ENCODE peak calls at places on chromosomes 13 and 19, in four cellular contexts. O, J, Q and F are unnamed samples.

GRCh38 chr13:46142692-46143238 is 37.9 kb upstream of the CPB2 start:
- DNase-seq in O (no peak), J (no peak), Q (no peak), F (no peak)

GRCh38 chr13:75440100-75440499 is 41.9 kb downstream of the TBC1D4 start:
- DNase-seq in O (no peak), J (no peak), Q (no peak), F (no peak)

GRCh38 chr13:96052655-96053002 is 572 bp downstream of the UGGT2 start:
- DNase-seq in O (peak), J (peak), Q (no peak), F (peak)

GRCh38 chr19:33813391-33814101 is 16.9 kb downstream of the KCTD15 start:
- DNase-seq in O (no peak), J (no peak), Q (peak), F (no peak)

GRCh38 chr19:3124630-3125029 is 11.2 kb upstream of the GNA15 start:
- DNase-seq in O (no peak), J (no peak), Q (no peak), F (peak)

GRCh38 chr13:36337938-36338337 is 8.3 kb downstream of the SPART start:
- DNase-seq in O (no peak), J (no peak), Q (no peak), F (no peak)

GRCh38 chr13:106506286-106506685 is 29.2 kb downstream of the EFNB2 start:
- DNase-seq in O (no peak), J (no peak), Q (no peak), F (no peak)

GRCh38 chr19:40217027-40217810 is 965 bp downstream of the TTC9B start:
- DNase-seq in O (peak), J (peak), Q (peak), F (peak)

GRCh38 chr19:33731886-33732285 is 64.8 kb upstream of the KCTD15 start:
- DNase-seq in O (no peak), J (no peak), Q (no peak), F (no peak)

GRCh38 chr19:47663911-47664771 is 49.1 kb upstream of the EHD2 start:
- DNase-seq in O (no peak), J (peak), Q (peak), F (no peak)

GRCh38 chr19:48770223-48770622 is 14.9 kb downstream of the FGF21 start:
- DNase-seq in O (no peak), J (no peak), Q (no peak), F (no peak)

GRCh38 chr19:44657211-44657921 is 13.7 kb downstream of the PVR start:
- DNase-seq in O (peak), J (peak), Q (peak), F (peak)

GRCh38 chr19:1825909-1826556 is 14.0 kb upstream of the ATP8B3 start:
- DNase-seq in O (peak), J (peak), Q (peak), F (peak)

GRCh38 chr19:11737964-11738745 is 591 bp downstream of the ZNF823 start:
- DNase-seq in O (peak), J (peak), Q (peak), F (peak)
- TF ChIP-seq CTCF in O (no peak), J (peak), Q (peak), F (no peak)

DNA sequence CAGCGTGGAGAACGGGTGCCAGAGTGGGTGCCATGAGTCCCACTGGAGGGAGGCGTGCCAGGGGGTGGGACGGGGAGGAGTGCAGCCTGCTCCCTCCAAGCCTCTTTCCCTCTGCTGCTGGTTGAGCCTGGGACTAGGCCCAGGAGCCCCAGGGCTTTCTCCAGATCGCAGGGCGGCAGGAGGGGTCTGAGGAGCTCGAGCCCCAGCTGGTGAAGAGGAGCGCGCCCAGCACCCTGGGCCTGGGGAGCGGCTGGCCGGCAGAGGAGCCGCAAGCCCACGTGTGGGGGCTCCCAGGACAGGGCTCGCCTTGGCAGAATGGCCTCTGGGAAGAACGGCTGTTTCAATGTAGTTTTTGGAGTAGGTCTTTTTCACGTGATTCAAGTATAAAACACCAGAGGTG is 12.2 kb upstream of the DCUN1D2 start:
- DNase-seq in O (no peak), J (no peak), Q (no peak), F (no peak)
- TF ChIP-seq CTCF in O (no peak), J (no peak), Q (no peak), F (no peak)

GRCh38 chr19:18364826-18365528 is 21.0 kb upstream of the GDF15 start:
- DNase-seq in O (peak), J (peak), Q (peak), F (no peak)

GRCh38 chr19:18362934-18363542 is 22.6 kb downstream of the PGPEP1 start:
- DNase-seq in O (no peak), J (no peak), Q (no peak), F (no peak)

GRCh38 chr19:18363787-18364186 is 22.2 kb upstream of the GDF15 start:
- DNase-seq in O (no peak), J (no peak), Q (no peak), F (no peak)

GRCh38 chr19:18368504-18369222 is 17.3 kb upstream of the GDF15 start:
- DNase-seq in O (no peak), J (no peak), Q (no peak), F (no peak)

GRCh38 chr19:18366027-18366435 is 19.9 kb upstream of the GDF15 start:
- DNase-seq in O (no peak), J (no peak), Q (no peak), F (no peak)
- TF ChIP-seq CTCF in O (no peak), J (no peak), Q (no peak), F (no peak)

GRCh38 chr13:30577381-30577780 is 40.3 kb upstream of the USPL1 start:
- DNase-seq in O (no peak), J (no peak), Q (no peak), F (peak)

GRCh38 chr13:30584332-30584731 is 33.4 kb upstream of the USPL1 start:
- DNase-seq in O (no peak), J (no peak), Q (no peak), F (no peak)

GRCh38 chr13:30585748-30586262 is 31.9 kb upstream of the USPL1 start:
- DNase-seq in O (no peak), J (no peak), Q (no peak), F (no peak)

GRCh38 chr13:30580852-30581502 is 36.7 kb upstream of the USPL1 start:
- DNase-seq in O (no peak), J (no peak), Q (no peak), F (no peak)

GRCh38 chr13:30581582-30581981 is 36.1 kb upstream of the USPL1 start:
- DNase-seq in O (peak), J (peak), Q (no peak), F (peak)
- TF ChIP-seq CTCF in O (no peak), J (peak), Q (peak), F (no peak)

GRCh38 chr19:7928741-7929701 is 3.1 kb upstream of the CTXN1 start:
- DNase-seq in O (peak), J (peak), Q (peak), F (peak)
- TF ChIP-seq CTCF in O (peak), J (peak), Q (peak), F (no peak)

GRCh38 chr13:21259571-21260455 is 83.4 kb downstream of the MRPL57 start:
- DNase-seq in O (no peak), J (no peak), Q (no peak), F (no peak)

GRCh38 chr13:21256351-21256761 is 79.9 kb downstream of the MRPL57 start:
- DNase-seq in O (no peak), J (no peak), Q (no peak), F (no peak)
- TF ChIP-seq CTCF in O (no peak), J (no peak), Q (no peak), F (no peak)

GRCh38 chr19:46503848-46504453 is 8.3 kb upstream of the PNMA8B start:
- DNase-seq in O (no peak), J (no peak), Q (no peak), F (no peak)
- TF ChIP-seq CTCF in O (no peak), J (no peak), Q (no peak), F (no peak)